ENCODE peak calls at places on chromosome 9, in six cellular contexts. E is lung microvascular endothelial cell; X is T-helper 22 cell; Q is H1; G is neural crest cell; Z is stimulated activated CD8-positive, alpha-beta memory T cell treated with anti-CD3 and anti-CD28 coated beads, Interleukin-2, amount 100 ng/mL, for 1 hour. I is an unnamed sample.

GRCh38 chr9:136163248-136163850 is 41.6 kb downstream of the LHX3 start:
- DNase-seq in X (no peak), Q (no peak), E (no peak), G (no peak), Z (no peak), I (no peak)

GRCh38 chr9:2101524-2101923 is 86.4 kb downstream of the SMARCA2 start:
- DNase-seq in G (no peak), Q (no peak), X (no peak), Z (no peak), E (no peak), I (peak)

GRCh38 chr9:111036946-111037743 is 1.1 kb downstream of the LPAR1 start:
- DNase-seq in Z (no peak), X (no peak), E (no peak), Q (no peak), G (no peak), I (peak)

GRCh38 chr9:117073539-117074336 is 341.1 kb downstream of the ASTN2 start:
- DNase-seq in G (peak), E (no peak), Q (peak), X (no peak), Z (no peak), I (peak)

GRCh38 chr9:114307323-114308250 is 15.3 kb upstream of the ORM1 start:
- DNase-seq in Z (no peak), E (no peak), G (no peak), X (no peak), Q (peak), I (no peak)

GRCh38 chr9:107948086-107948485 is 458.5 kb upstream of the KLF4 start:
- DNase-seq in Z (no peak), Q (no peak), X (no peak), E (no peak), G (no peak), I (no peak)

GRCh38 chr9:113481176-113481805 is 17.8 kb downstream of the RGS3 start:
- DNase-seq in Z (no peak), X (no peak), G (no peak), E (no peak), Q (no peak), I (no peak)

GRCh38 chr9:120792898-120793765 is at the start of gene FBXW2:
- DNase-seq in E (peak), Z (peak), X (peak), G (peak), Q (peak), I (peak)

GRCh38 chr9:112898872-112899281 is 8.2 kb upstream of the SLC46A2 start:
- DNase-seq in Z (no peak), G (no peak), Q (no peak), E (peak), X (no peak), I (peak)

I was measured in DMS53.